ENCODE peak calls at places on chromosome 1, in nine cellular contexts. A, R, E, P, G, D, L, O and M are unnamed samples.

GRCh38 chr1:71399594-71399993 is 318.8 kb upstream of the ZRANB2 start:
- DNase-seq in E (no peak), A (no peak), R (no peak), D (no peak), O (no peak), G (no peak), P (peak), L (no peak), M (no peak)

GRCh38 chr1:222288056-222288455 is 259.8 kb downstream of the HHIPL2 start:
- DNase-seq in D (peak), P (peak), L (no peak), G (no peak), A (no peak), E (peak), R (no peak), O (peak), M (no peak)

GRCh38 chr1:198121058-198121829 is 35.6 kb upstream of the NEK7 start:
- DNase-seq in A (no peak), G (no peak), L (no peak), D (peak), R (no peak), P (peak), E (no peak), O (peak), M (no peak)

GRCh38 chr1:204461331-204462228 is 33.0 kb downstream of the PIK3C2B start:
- DNase-seq in E (peak), L (no peak), A (no peak), G (no peak), O (peak), R (peak), D (no peak), P (no peak), M (no peak)

GRCh38 chr1:76142771-76143540 is 68.4 kb downstream of the ST6GALNAC3 start:
- DNase-seq in G (no peak), O (no peak), A (no peak), P (no peak), R (no peak), D (no peak), E (no peak), L (no peak), M (no peak)

GRCh38 chr1:150567717-150568561 is 11.5 kb downstream of the MCL1 start:
- DNase-seq in A (peak), D (peak), E (peak), G (peak), L (no peak), P (peak), O (peak), R (peak), M (peak)

GRCh38 chr1:116740726-116741125 is 13.5 kb upstream of the CD2 start:
- DNase-seq in P (no peak), E (no peak), O (no peak), R (no peak), G (no peak), A (no peak), L (no peak), D (no peak), M (no peak)

GRCh38 chr1:186093437-186093836 is 281.6 kb downstream of the TPR start:
- DNase-seq in E (no peak), G (no peak), P (peak), O (no peak), A (no peak), D (no peak), R (no peak), L (no peak), M (no peak)

GRCh38 chr1:92299477-92300125 is 742 bp downstream of the RPAP2 start:
- DNase-seq in A (no peak), L (peak), E (no peak), G (no peak), P (no peak), O (peak), R (no peak), D (no peak), M (peak)

GRCh38 chr1:29209173-29209572 is 21.6 kb downstream of the MECR start:
- DNase-seq in D (no peak), R (no peak), P (peak), A (no peak), L (no peak), O (peak), E (no peak), G (no peak), M (no peak)

GRCh38 chr1:155858805-155859233 is 548 bp upstream of the SYT11 start:
- DNase-seq in G (no peak), E (no peak), L (no peak), D (peak), A (peak), R (no peak), P (peak), O (no peak), M (no peak)

GRCh38 chr1:228735871-228736586 is 750 bp downstream of the RHOU start:
- DNase-seq in A (peak), D (peak), E (peak), R (peak), O (no peak), P (peak), G (no peak), L (peak), M (no peak)

GRCh38 chr1:2128189-2128901 is 66.2 kb downstream of the FAAP20 start:
- DNase-seq in R (no peak), O (no peak), D (no peak), E (peak), A (no peak), G (no peak), L (no peak), P (no peak), M (no peak)

GRCh38 chr1:181202986-181203555 is 114.6 kb downstream of the IER5 start:
- DNase-seq in L (no peak), D (no peak), O (no peak), R (no peak), A (no peak), G (no peak), P (no peak), E (no peak), M (no peak)

GRCh38 chr1:34057347-34057746 is 107.7 kb downstream of the CSMD2 start:
- DNase-seq in L (no peak), P (no peak), A (no peak), R (no peak), G (no peak), O (no peak), E (peak), D (no peak), M (no peak)

GRCh38 chr1:42089246-42089645 is 64.0 kb upstream of the GUCA2B start:
- DNase-seq in P (no peak), L (no peak), E (no peak), A (no peak), D (no peak), R (no peak), O (no peak), G (no peak), M (no peak)

GRCh38 chr1:4652631-4653327 is 1.6 kb upstream of the AJAP1 start:
- DNase-seq in O (no peak), E (peak), P (peak), R (peak), A (peak), L (peak), D (peak), G (peak), M (peak)